ENCODE peak calls at places on chromosomes 4 and X, in six cellular contexts. S is IMR-90, B is H9, V is H1, X is neuronal stem cell, G is trophoblast cell. Z is an unnamed sample.
A peak's percentile ranks its signal among the peaks of the same experiment; 100 is the strongest.

GRCh38 chr4:47913858-47914218 is 545 bp downstream of the NFXL1 start:
- DNase-seq in B (peak; percentile 59), V (no peak), G (peak; percentile 66), S (no peak), X (no peak), Z (peak; percentile 26)

GRCh38 chrX:40153335-40154221 is 55.8 kb upstream of the BCOR start:
- DNase-seq in G (no peak), X (no peak), V (no peak), S (no peak), B (peak; percentile 61), Z (peak; percentile 53)

GRCh38 chr4:16995451-16995850 is 97.0 kb upstream of the LDB2 start:
- DNase-seq in B (peak; percentile 60), S (no peak), X (no peak), V (no peak), G (no peak), Z (no peak)

GRCh38 chr4:84451546-84451945 is 47.5 kb downstream of the NKX6-1 start:
- DNase-seq in V (no peak), X (no peak), G (no peak), S (no peak), B (no peak), Z (peak; percentile 2)

GRCh38 chrX:149036086-149036485 is 469.0 kb downstream of the IDS start:
- DNase-seq in V (no peak), B (no peak), G (no peak), X (no peak), S (no peak), Z (no peak)

GRCh38 chr4:145132521-145133098 is 34.5 kb downstream of the ABCE1 start:
- DNase-seq in X (no peak), G (no peak), S (peak; percentile 26), V (no peak), B (no peak), Z (peak; percentile 18)

GRCh38 chrX:45517090-45517973 is 316.7 kb upstream of the DIPK2B start:
- DNase-seq in G (peak; percentile 45), B (no peak), X (no peak), V (no peak), S (peak; percentile 83), Z (peak; percentile 56)

GRCh38 chr4:1494416-1495315 is 88.4 kb upstream of the NKX1-1 start:
- DNase-seq in X (no peak), V (no peak), G (no peak), S (no peak), B (no peak), Z (no peak)

GRCh38 chr4:79027656-79028055 is 88.4 kb upstream of the PAQR3 start:
- DNase-seq in X (no peak), S (no peak), V (no peak), G (no peak), B (no peak), Z (no peak)

GRCh38 chr4:146545102-146545501 is 23.4 kb upstream of the SLC10A7 start:
- DNase-seq in S (peak; percentile 29), G (peak; percentile 48), V (no peak), B (peak; percentile 44), X (no peak), Z (peak; percentile 12)

GRCh38 chr4:68447201-68447600 is at the start of gene TMPRSS11E:
- DNase-seq in V (no peak), G (peak; percentile 58), S (no peak), B (no peak), X (no peak), Z (no peak)

GRCh38 chr4:135050086-135050717 is 848.6 kb upstream of the PABPC4L start:
- DNase-seq in S (no peak), X (no peak), B (no peak), V (no peak), G (no peak), Z (no peak)

GRCh38 chr4:120052840-120053239 is 13.8 kb downstream of the MAD2L1 start:
- DNase-seq in B (no peak), S (peak; percentile 99), G (peak; percentile 18), V (no peak), X (no peak), Z (peak; percentile 87)

GRCh38 chr4:183380901-183381300 is 58.7 kb upstream of the CLDN24 start:
- DNase-seq in B (no peak), X (no peak), G (no peak), S (no peak), V (no peak), Z (no peak)

GRCh38 chr4:59848457-59848856 is 1351.7 kb upstream of the ADGRL3 start:
- DNase-seq in B (no peak), G (no peak), X (peak; percentile 33), V (peak; percentile 7), S (no peak), Z (no peak)

GRCh38 chrX:51144828-51145442 is 187.7 kb upstream of the NUDT10 start:
- DNase-seq in X (peak; percentile 45), S (peak; percentile 10), V (peak; percentile 15), G (peak; percentile 68), B (peak; percentile 51), Z (peak; percentile 11)

GRCh38 chrX:489805-490204 is 103.1 kb upstream of the PPP2R3B start:
- DNase-seq in V (no peak), S (no peak), B (no peak), G (no peak), X (no peak), Z (no peak)

GRCh38 chr4:155972098-155972497 is 18.4 kb upstream of the CTSO start:
- DNase-seq in V (no peak), S (peak; percentile 38), B (peak; percentile 41), G (peak; percentile 13), X (no peak), Z (peak; percentile 36)

GRCh38 chrX:46554942-46555341 is 9.7 kb upstream of the ZNF674 start:
- DNase-seq in V (no peak), X (no peak), B (no peak), G (peak; percentile 38), S (peak; percentile 58), Z (peak; percentile 36)

GRCh38 chr4:149741186-149741831 is 74.3 kb downstream of the IQCM start:
- DNase-seq in S (no peak), B (no peak), X (no peak), G (no peak), V (no peak), Z (no peak)

GRCh38 chrX:34631826-34632225 is 25.3 kb downstream of the TMEM47 start:
- DNase-seq in V (no peak), G (no peak), X (no peak), B (no peak), S (peak; percentile 30), Z (no peak)

GRCh38 chr4:81071013-81071412 is 40.5 kb downstream of the BMP3 start:
- DNase-seq in X (no peak), S (no peak), B (no peak), G (no peak), V (no peak), Z (no peak)

GRCh38 chr4:7478665-7479064 is 43.9 kb upstream of the PSAPL1 start:
- DNase-seq in X (no peak), V (no peak), B (no peak), G (no peak), S (no peak), Z (no peak)

GRCh38 chrX:47687249-47687648 is 28.3 kb upstream of the UXT start:
- DNase-seq in S (no peak), B (no peak), V (no peak), G (peak; percentile 57), X (no peak), Z (no peak)

GRCh38 chrX:39733745-39734144 is 364.0 kb downstream of the BCOR start:
- DNase-seq in G (no peak), S (no peak), V (no peak), X (no peak), B (no peak), Z (no peak)

GRCh38 chr4:44927361-44928061 is 201.2 kb upstream of the GNPDA2 start:
- DNase-seq in S (peak; percentile 14), B (no peak), X (peak; percentile 39), G (peak; percentile 47), V (no peak), Z (peak; percentile 57)

GRCh38 chr4:80243274-80244018 is 23.0 kb upstream of the FGF5 start:
- DNase-seq in V (no peak), X (no peak), S (no peak), B (no peak), G (no peak), Z (no peak)

GRCh38 chr4:44738615-44739014 is 12.3 kb upstream of the GNPDA2 start:
- DNase-seq in X (no peak), B (no peak), S (no peak), V (no peak), G (peak; percentile 15), Z (peak; percentile 27)

GRCh38 chrX:3548743-3549441 is 164.6 kb downstream of the PRKX start:
- DNase-seq in X (peak; percentile 0), B (no peak), S (peak; percentile 79), G (peak; percentile 23), V (no peak), Z (peak; percentile 88)

GRCh38 chrX:132909643-132910042 is 48.8 kb downstream of the HS6ST2 start:
- DNase-seq in S (peak; percentile 5), V (no peak), B (no peak), X (no peak), G (peak; percentile 5), Z (peak; percentile 51)

GRCh38 chrX:53126377-53126776 is 32.4 kb downstream of the KANTR start:
- DNase-seq in V (no peak), S (no peak), B (no peak), G (no peak), X (no peak), Z (no peak)

GRCh38 chr4:157231525-157231924 is 11.0 kb downstream of the GRIA2 start:
- DNase-seq in B (no peak), G (no peak), S (no peak), V (no peak), X (no peak), Z (no peak)
- H3K14ac ChIP-seq in B (no peak overlapping the region), G (no peak overlapping the region), S (no peak overlapping the region), V (no peak overlapping the region), X (no peak overlapping the region), Z (no peak overlapping the region)

GRCh38 chr4:114281561-114281960 is 302.1 kb upstream of the ARSJ start:
- DNase-seq in B (no peak), X (no peak), S (peak; percentile 91), V (no peak), G (peak; percentile 84), Z (peak; percentile 37)
- H3K14ac ChIP-seq in B (no peak overlapping the region), X (no peak overlapping the region), S (no peak overlapping the region), V (no peak overlapping the region), G (no peak overlapping the region), Z (no peak overlapping the region)

DNA sequence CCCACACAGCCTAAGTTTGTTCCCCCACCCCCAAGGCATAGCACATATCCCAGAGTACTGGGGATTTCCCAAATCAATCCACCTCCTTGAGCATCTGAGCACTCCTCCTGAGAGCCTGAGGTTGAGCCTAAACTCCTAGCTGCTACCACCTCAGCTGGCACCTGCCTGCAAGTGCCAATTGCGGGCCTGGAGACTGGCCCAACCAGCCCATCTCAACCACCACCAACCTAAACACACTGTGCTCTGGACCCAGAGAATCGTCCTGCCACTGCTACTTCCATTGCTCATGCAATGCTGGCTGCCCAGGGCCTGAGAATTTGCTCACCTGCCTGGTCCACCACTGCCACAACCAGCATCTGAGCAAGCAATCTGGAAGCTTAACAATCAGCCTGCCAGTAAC is 177.1 kb downstream of the FGF13 start:
- DNase-seq in S (no peak), V (no peak), G (peak; percentile 44), X (no peak), B (no peak), Z (no peak)
- H3K14ac ChIP-seq in S (no peak overlapping the region), V (no peak overlapping the region), G (no peak overlapping the region), X (no peak overlapping the region), B (no peak overlapping the region), Z (no peak overlapping the region)

GRCh38 chrX:122739770-122740169 is 444.3 kb upstream of the GRIA3 start:
- DNase-seq in G (peak; percentile 4), B (peak; percentile 38), S (no peak), V (no peak), X (no peak), Z (no peak)
- H3K14ac ChIP-seq in G (no peak overlapping the region), B (no peak overlapping the region), S (no peak overlapping the region), V (no peak overlapping the region), X (no peak overlapping the region), Z (no peak overlapping the region)

Z was measured in mesenchymal stem cell.